ENCODE peak calls at places on chromosomes 2 and 18, in eight cellular contexts. One of them, this sample, is unnamed.

GRCh38 chr2:193506035-193506434 is 1311.3 kb upstream of the TMEFF2 start:
- DNase-seq in tibial nerve: no peak
- DNase-seq in ecto neural progenitor cell: no peak
- DNase-seq in activated naive CD8-positive, alpha-beta T cell treated with anti-CD3 and anti-CD28 coated beads, Interleukin-2, amount 50 U/mL, for 24 hours: no peak
- DNase-seq in CD8-positive, alpha-beta memory T cell: no peak
- DNase-seq in caudate nucleus: no peak
- DNase-seq in HT-29: no peak
- DNase-seq in EH: no peak
- DNase-seq in this sample: no peak

GRCh38 chr2:65668744-65669143 is 236.3 kb upstream of the SPRED2 start:
- DNase-seq in tibial nerve: no peak
- DNase-seq in ecto neural progenitor cell: no peak
- DNase-seq in activated naive CD8-positive, alpha-beta T cell treated with anti-CD3 and anti-CD28 coated beads, Interleukin-2, amount 50 U/mL, for 24 hours: no peak
- DNase-seq in CD8-positive, alpha-beta memory T cell: no peak
- DNase-seq in caudate nucleus: no peak
- DNase-seq in HT-29: no peak
- DNase-seq in EH: no peak
- DNase-seq in this sample: no peak

GRCh38 chr2:157447751-157448150 is 3.9 kb upstream of the CYTIP start:
- DNase-seq in tibial nerve: no peak
- DNase-seq in ecto neural progenitor cell: no peak
- DNase-seq in activated naive CD8-positive, alpha-beta T cell treated with anti-CD3 and anti-CD28 coated beads, Interleukin-2, amount 50 U/mL, for 24 hours: no peak
- DNase-seq in CD8-positive, alpha-beta memory T cell: no peak
- DNase-seq in caudate nucleus: no peak
- DNase-seq in HT-29: no peak
- DNase-seq in EH: no peak
- DNase-seq in this sample: no peak

GRCh38 chr18:77068321-77068841 is 64.2 kb downstream of the MBP start:
- DNase-seq in tibial nerve: no peak
- DNase-seq in ecto neural progenitor cell: no peak
- DNase-seq in activated naive CD8-positive, alpha-beta T cell treated with anti-CD3 and anti-CD28 coated beads, Interleukin-2, amount 50 U/mL, for 24 hours: no peak
- DNase-seq in CD8-positive, alpha-beta memory T cell: peak; percentile 53
- DNase-seq in caudate nucleus: no peak
- DNase-seq in HT-29: no peak
- DNase-seq in EH: peak; percentile 73
- DNase-seq in this sample: no peak

GRCh38 chr18:79746730-79747129 is 51.0 kb upstream of the KCNG2 start:
- DNase-seq in tibial nerve: no peak
- DNase-seq in ecto neural progenitor cell: no peak
- DNase-seq in activated naive CD8-positive, alpha-beta T cell treated with anti-CD3 and anti-CD28 coated beads, Interleukin-2, amount 50 U/mL, for 24 hours: no peak
- DNase-seq in CD8-positive, alpha-beta memory T cell: no peak
- DNase-seq in caudate nucleus: no peak
- DNase-seq in HT-29: no peak
- DNase-seq in EH: no peak
- DNase-seq in this sample: no peak

GRCh38 chr2:219996366-219996765 is 368.9 kb downstream of the SLC4A3 start:
- DNase-seq in tibial nerve: no peak
- DNase-seq in ecto neural progenitor cell: no peak
- DNase-seq in activated naive CD8-positive, alpha-beta T cell treated with anti-CD3 and anti-CD28 coated beads, Interleukin-2, amount 50 U/mL, for 24 hours: no peak
- DNase-seq in CD8-positive, alpha-beta memory T cell: no peak
- DNase-seq in caudate nucleus: no peak
- DNase-seq in HT-29: no peak
- DNase-seq in EH: no peak
- DNase-seq in this sample: no peak

GRCh38 chr2:99550368-99550767 is 60.6 kb upstream of the REV1 start:
- DNase-seq in tibial nerve: no peak
- DNase-seq in ecto neural progenitor cell: no peak
- DNase-seq in activated naive CD8-positive, alpha-beta T cell treated with anti-CD3 and anti-CD28 coated beads, Interleukin-2, amount 50 U/mL, for 24 hours: no peak
- DNase-seq in CD8-positive, alpha-beta memory T cell: no peak
- DNase-seq in caudate nucleus: no peak
- DNase-seq in HT-29: no peak
- DNase-seq in EH: no peak
- DNase-seq in this sample: no peak

GRCh38 chr2:190050001-190050400 is 12.5 kb downstream of the MSTN start:
- DNase-seq in tibial nerve: no peak
- DNase-seq in ecto neural progenitor cell: no peak
- DNase-seq in activated naive CD8-positive, alpha-beta T cell treated with anti-CD3 and anti-CD28 coated beads, Interleukin-2, amount 50 U/mL, for 24 hours: no peak
- DNase-seq in CD8-positive, alpha-beta memory T cell: no peak
- DNase-seq in caudate nucleus: no peak
- DNase-seq in HT-29: no peak
- DNase-seq in EH: peak; percentile 59
- DNase-seq in this sample: no peak

GRCh38 chr18:54647176-54647575 is 56.1 kb downstream of the DYNAP start:
- DNase-seq in tibial nerve: no peak
- DNase-seq in ecto neural progenitor cell: no peak
- DNase-seq in activated naive CD8-positive, alpha-beta T cell treated with anti-CD3 and anti-CD28 coated beads, Interleukin-2, amount 50 U/mL, for 24 hours: no peak
- DNase-seq in CD8-positive, alpha-beta memory T cell: no peak
- DNase-seq in caudate nucleus: no peak
- DNase-seq in HT-29: peak; percentile 53
- DNase-seq in EH: peak; percentile 9
- DNase-seq in this sample: peak; percentile 30

GRCh38 chr2:188379748-188380147 is 88.1 kb downstream of the GULP1 start:
- DNase-seq in tibial nerve: no peak
- DNase-seq in ecto neural progenitor cell: no peak
- DNase-seq in activated naive CD8-positive, alpha-beta T cell treated with anti-CD3 and anti-CD28 coated beads, Interleukin-2, amount 50 U/mL, for 24 hours: no peak
- DNase-seq in CD8-positive, alpha-beta memory T cell: no peak
- DNase-seq in caudate nucleus: no peak
- DNase-seq in HT-29: no peak
- DNase-seq in EH: no peak
- DNase-seq in this sample: no peak

GRCh38 chr2:225177098-225177497 is 134.8 kb upstream of the DOCK10 start:
- DNase-seq in tibial nerve: no peak
- DNase-seq in ecto neural progenitor cell: no peak
- DNase-seq in activated naive CD8-positive, alpha-beta T cell treated with anti-CD3 and anti-CD28 coated beads, Interleukin-2, amount 50 U/mL, for 24 hours: no peak
- DNase-seq in CD8-positive, alpha-beta memory T cell: no peak
- DNase-seq in caudate nucleus: no peak
- DNase-seq in HT-29: no peak
- DNase-seq in EH: peak; percentile 68
- DNase-seq in this sample: no peak

GRCh38 chr2:10329880-10330699 is 27.4 kb downstream of the HPCAL1 start:
- DNase-seq in tibial nerve: no peak
- DNase-seq in ecto neural progenitor cell: no peak
- DNase-seq in activated naive CD8-positive, alpha-beta T cell treated with anti-CD3 and anti-CD28 coated beads, Interleukin-2, amount 50 U/mL, for 24 hours: peak; percentile 24
- DNase-seq in CD8-positive, alpha-beta memory T cell: peak; percentile 81
- DNase-seq in caudate nucleus: no peak
- DNase-seq in HT-29: peak; percentile 26
- DNase-seq in EH: peak; percentile 87
- DNase-seq in this sample: no peak

GRCh38 chr2:237727363-237727762 is 71.2 kb upstream of the RBM44 start:
- DNase-seq in tibial nerve: no peak
- DNase-seq in ecto neural progenitor cell: no peak
- DNase-seq in activated naive CD8-positive, alpha-beta T cell treated with anti-CD3 and anti-CD28 coated beads, Interleukin-2, amount 50 U/mL, for 24 hours: no peak
- DNase-seq in CD8-positive, alpha-beta memory T cell: no peak
- DNase-seq in caudate nucleus: no peak
- DNase-seq in HT-29: no peak
- DNase-seq in EH: peak; percentile 55
- DNase-seq in this sample: no peak

GRCh38 chr2:129605654-129606053 is 373.8 kb upstream of the RAB6C start:
- DNase-seq in tibial nerve: no peak
- DNase-seq in ecto neural progenitor cell: no peak
- DNase-seq in activated naive CD8-positive, alpha-beta T cell treated with anti-CD3 and anti-CD28 coated beads, Interleukin-2, amount 50 U/mL, for 24 hours: no peak
- DNase-seq in CD8-positive, alpha-beta memory T cell: no peak
- DNase-seq in caudate nucleus: no peak
- DNase-seq in HT-29: no peak
- DNase-seq in EH: no peak
- DNase-seq in this sample: no peak

GRCh38 chr2:22673501-22673900 is 711.5 kb upstream of the KLHL29 start:
- DNase-seq in tibial nerve: no peak
- DNase-seq in ecto neural progenitor cell: no peak
- DNase-seq in activated naive CD8-positive, alpha-beta T cell treated with anti-CD3 and anti-CD28 coated beads, Interleukin-2, amount 50 U/mL, for 24 hours: no peak
- DNase-seq in CD8-positive, alpha-beta memory T cell: no peak
- DNase-seq in caudate nucleus: no peak
- DNase-seq in HT-29: no peak
- DNase-seq in EH: no peak
- DNase-seq in this sample: no peak

GRCh38 chr2:26540977-26541376 is 63.1 kb upstream of the OTOF start:
- DNase-seq in tibial nerve: no peak
- DNase-seq in ecto neural progenitor cell: no peak
- DNase-seq in activated naive CD8-positive, alpha-beta T cell treated with anti-CD3 and anti-CD28 coated beads, Interleukin-2, amount 50 U/mL, for 24 hours: no peak
- DNase-seq in CD8-positive, alpha-beta memory T cell: no peak
- DNase-seq in caudate nucleus: no peak
- DNase-seq in HT-29: no peak
- DNase-seq in EH: no peak
- DNase-seq in this sample: no peak

GRCh38 chr18:49853436-49853835 is 40.1 kb upstream of the ACAA2 start:
- DNase-seq in tibial nerve: no peak
- DNase-seq in ecto neural progenitor cell: peak; percentile 24
- DNase-seq in activated naive CD8-positive, alpha-beta T cell treated with anti-CD3 and anti-CD28 coated beads, Interleukin-2, amount 50 U/mL, for 24 hours: no peak
- DNase-seq in CD8-positive, alpha-beta memory T cell: no peak
- DNase-seq in caudate nucleus: no peak
- DNase-seq in HT-29: no peak
- DNase-seq in EH: no peak
- DNase-seq in this sample: no peak

GRCh38 chr2:239609162-239609561 is 208.3 kb upstream of the HDAC4 start:
- DNase-seq in tibial nerve: no peak
- DNase-seq in ecto neural progenitor cell: peak; percentile 42
- DNase-seq in activated naive CD8-positive, alpha-beta T cell treated with anti-CD3 and anti-CD28 coated beads, Interleukin-2, amount 50 U/mL, for 24 hours: no peak
- DNase-seq in CD8-positive, alpha-beta memory T cell: no peak
- DNase-seq in caudate nucleus: no peak
- DNase-seq in HT-29: no peak
- DNase-seq in EH: no peak
- DNase-seq in this sample: no peak

GRCh38 chr2:317501-318424 is 29.9 kb upstream of the ALKAL2 start:
- DNase-seq in tibial nerve: no peak
- DNase-seq in ecto neural progenitor cell: peak; percentile 79
- DNase-seq in activated naive CD8-positive, alpha-beta T cell treated with anti-CD3 and anti-CD28 coated beads, Interleukin-2, amount 50 U/mL, for 24 hours: peak; percentile 29
- DNase-seq in CD8-positive, alpha-beta memory T cell: no peak
- DNase-seq in caudate nucleus: no peak
- DNase-seq in HT-29: no peak
- DNase-seq in EH: peak; percentile 5
- DNase-seq in this sample: no peak

GRCh38 chr18:3002766-3003165 is 10.2 kb downstream of the LPIN2 start:
- DNase-seq in tibial nerve: no peak
- DNase-seq in ecto neural progenitor cell: no peak
- DNase-seq in activated naive CD8-positive, alpha-beta T cell treated with anti-CD3 and anti-CD28 coated beads, Interleukin-2, amount 50 U/mL, for 24 hours: no peak
- DNase-seq in CD8-positive, alpha-beta memory T cell: no peak
- DNase-seq in caudate nucleus: no peak
- DNase-seq in HT-29: no peak
- DNase-seq in EH: no peak
- DNase-seq in this sample: no peak